ENCODE peak calls at places on chromosomes 2 and 18, in six cellular contexts. E, A, I, J, O and X are unnamed samples. For H3K4me1, the result is how much of the 10 kb centered on the place peaks cover.

GRCh38 chr18:45106331-45106774 is 425.7 kb downstream of the SETBP1 start:
- DNase-seq in E (peak), A (no peak), I (no peak), J (peak), O (peak), X (no peak)

GRCh38 chr2:30761226-30761625 is 46.0 kb downstream of the CAPN13 start:
- DNase-seq in E (no peak), A (no peak), I (no peak), J (no peak), O (no peak), X (no peak)

GRCh38 chr2:120616261-120616660 is 119.4 kb upstream of the GLI2 start:
- DNase-seq in E (no peak), A (no peak), I (no peak), J (no peak), O (no peak), X (no peak)

GRCh38 chr2:176753752-176754474 is 458.7 kb upstream of the HNRNPA3 start:
- DNase-seq in E (peak), A (no peak), I (peak), J (no peak), O (no peak), X (no peak)

GRCh38 chr2:234911271-234911670 is 40.5 kb upstream of the SH3BP4 start:
- DNase-seq in E (no peak), A (no peak), I (no peak), J (no peak), O (peak), X (no peak)

GRCh38 chr2:207768168-207768890 is 1.4 kb downstream of the FZD5 start:
- DNase-seq in E (no peak), A (peak), I (peak), J (no peak), O (peak), X (no peak)

GRCh38 chr2:223692227-223692947 is 90.2 kb upstream of the SCG2 start:
- DNase-seq in E (peak), A (no peak), I (peak), J (no peak), O (peak), X (no peak)

GRCh38 chr2:232367016-232367415 is 11.5 kb upstream of the ALPP start:
- DNase-seq in E (no peak), A (no peak), I (no peak), J (no peak), O (no peak), X (no peak)

GRCh38 chr2:195337597-195337996 is 319.4 kb upstream of the SLC39A10 start:
- DNase-seq in E (no peak), A (no peak), I (no peak), J (no peak), O (peak), X (no peak)

GRCh38 chr2:209918251-209918650 is 84.2 kb upstream of the RPE start:
- DNase-seq in E (no peak), A (no peak), I (no peak), J (no peak), O (no peak), X (no peak)

GRCh38 chr2:12816379-12817306 is 99.9 kb downstream of the TRIB2 start:
- DNase-seq in E (no peak), A (no peak), I (no peak), J (no peak), O (peak), X (no peak)

GRCh38 chr2:127220102-127220806 is at the start of gene CYP27C1:
- DNase-seq in E (no peak), A (no peak), I (peak), J (no peak), O (peak), X (no peak)

GRCh38 chr18:52236134-52236533 is 103.9 kb upstream of the DCC start:
- DNase-seq in E (no peak), A (no peak), I (no peak), J (no peak), O (peak), X (no peak)

GRCh38 chr2:33848486-33848885 is 249.4 kb upstream of the FAM98A start:
- DNase-seq in E (no peak), A (no peak), I (no peak), J (no peak), O (peak), X (no peak)

GRCh38 chr2:183010112-183010511 is 28.1 kb downstream of the NCKAP1 start:
- DNase-seq in E (no peak), A (no peak), I (peak), J (no peak), O (peak), X (no peak)

GRCh38 chr2:162125138-162125537 is 26.9 kb downstream of the GCG start:
- DNase-seq in E (no peak), A (no peak), I (no peak), J (no peak), O (peak), X (no peak)

GRCh38 chr2:200199576-200200263 is 106.8 kb upstream of the SPATS2L start:
- DNase-seq in E (peak), A (no peak), I (peak), J (no peak), O (peak), X (no peak)

GRCh38 chr18:74286106-74286856 is 5.5 kb downstream of the CYB5A start:
- DNase-seq in E (no peak), A (no peak), I (no peak), J (no peak), O (no peak), X (no peak)

GRCh38 chr18:63292844-63293683 is 26.5 kb downstream of the BCL2 start:
- DNase-seq in E (no peak), A (no peak), I (no peak), J (no peak), O (no peak), X (no peak)

GRCh38 chr18:63286926-63287325 is 32.6 kb downstream of the BCL2 start:
- DNase-seq in E (no peak), A (no peak), I (no peak), J (no peak), O (no peak), X (no peak)

GRCh38 chr18:63293930-63294329 is 25.6 kb downstream of the BCL2 start:
- DNase-seq in E (no peak), A (no peak), I (no peak), J (no peak), O (no peak), X (no peak)

GRCh38 chr18:63291278-63291677 is 28.3 kb downstream of the BCL2 start:
- DNase-seq in E (no peak), A (no peak), I (no peak), J (no peak), O (no peak), X (no peak)

GRCh38 chr18:63290456-63291200 is 28.9 kb downstream of the BCL2 start:
- DNase-seq in E (no peak), A (no peak), I (no peak), J (no peak), O (no peak), X (peak)
- H3K4me3 ChIP-seq in E (no peak), A (no peak), I (no peak), J (peak), O (no peak), X (peak)

GRCh38 chr2:35168351-35168750 is 1187.2 kb upstream of the CRIM1 start:
- DNase-seq in E (no peak), A (no peak), I (peak), J (no peak), O (no peak), X (no peak)
- H3K4me1 ChIP-seq in E (under half), A (under half), I (under half), J (under half), O (under half), X (under half)

DNA sequence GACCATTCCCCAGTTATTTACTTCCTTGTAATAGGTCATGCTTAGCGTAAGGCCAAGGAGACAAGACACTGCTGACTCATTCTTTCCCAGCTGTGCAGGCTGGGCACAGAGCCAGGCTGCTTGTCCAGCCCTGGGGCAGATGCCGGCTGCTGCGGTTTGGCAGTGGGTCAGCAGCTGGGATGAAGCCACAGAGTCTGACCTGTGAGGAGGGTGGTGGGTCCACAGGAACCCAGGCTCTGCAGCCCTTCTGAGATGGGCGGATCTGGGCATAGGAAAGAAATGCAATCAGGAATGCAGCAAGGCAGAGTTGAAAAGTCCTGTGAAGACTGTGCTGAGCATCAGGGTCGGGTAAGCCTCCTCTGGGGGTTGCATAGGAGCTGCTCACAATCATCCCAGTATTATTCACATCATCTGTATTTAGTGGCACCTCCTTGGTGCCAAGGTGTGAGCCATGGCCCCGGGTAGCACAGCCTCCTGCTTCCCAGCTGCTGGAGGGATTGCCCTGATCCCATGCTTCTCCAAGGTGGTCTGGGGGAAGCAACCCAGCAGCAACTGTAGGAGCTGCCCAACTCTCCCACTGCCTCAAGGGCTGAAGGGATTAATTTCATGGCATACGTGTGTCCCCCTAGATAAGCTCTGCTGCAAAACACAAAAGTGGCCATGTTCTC is 139.0 kb downstream of the DDX1 start:
- DNase-seq in E (no peak), A (peak), I (peak), J (no peak), O (peak), X (no peak)
- H3K27ac ChIP-seq in E (no peak), A (no peak), I (no peak), J (no peak), O (no peak), X (no peak)

GRCh38 chr2:205902041-205902898 is 183.7 kb downstream of the INO80D start:
- DNase-seq in E (no peak), A (no peak), I (peak), J (no peak), O (peak), X (no peak)
- H3K4me3 ChIP-seq in E (no peak), A (no peak), I (no peak), J (no peak), O (no peak), X (no peak)